ENCODE peak calls at places on chromosomes 16 and 17, in eight cellular contexts. W, S, A, M, Y, G, T and H are unnamed samples.

GRCh38 chr17:40290629-40291296 is 3.1 kb downstream of the CDC6 start:
- DNase-seq in W (no peak), S (no peak), A (peak; percentile 69), M (peak; percentile 58), Y (peak; percentile 45), G (peak; percentile 85), T (peak; percentile 97), H (no peak)

GRCh38 chr16:24516900-24517669 is 22.3 kb upstream of the RBBP6 start:
- DNase-seq in W (peak; percentile 86), S (peak; percentile 88), A (peak; percentile 90), M (peak; percentile 81), Y (peak; percentile 82), G (peak; percentile 94), T (peak; percentile 85), H (peak; percentile 68)

GRCh38 chr16:81810894-81811538 is 31.9 kb downstream of the PLCG2 start:
- DNase-seq in W (no peak), S (no peak), A (no peak), M (no peak), Y (no peak), G (no peak), T (no peak), H (no peak)

GRCh38 chr17:63029520-63029919 is 63.5 kb downstream of the TANC2 start:
- DNase-seq in W (no peak), S (no peak), A (no peak), M (no peak), Y (no peak), G (no peak), T (peak; percentile 72), H (no peak)

GRCh38 chr16:17757808-17758207 is 287.0 kb upstream of the XYLT1 start:
- DNase-seq in W (no peak), S (no peak), A (no peak), M (no peak), Y (no peak), G (no peak), T (no peak), H (no peak)

GRCh38 chr16:30876867-30877266 is 17.0 kb downstream of the BCL7C start:
- DNase-seq in W (no peak), S (no peak), A (no peak), M (no peak), Y (no peak), G (no peak), T (no peak), H (no peak)

GRCh38 chr16:77402672-77403071 is 32.2 kb downstream of the ADAMTS18 start:
- DNase-seq in W (no peak), S (no peak), A (peak; percentile 10), M (no peak), Y (peak; percentile 59), G (no peak), T (no peak), H (no peak)

GRCh38 chr16:27475561-27475960 is 73.6 kb downstream of the IL21R start:
- DNase-seq in W (no peak), S (no peak), A (no peak), M (no peak), Y (no peak), G (no peak), T (peak; percentile 95), H (no peak)

GRCh38 chr17:80104956-80105375 is 3.6 kb downstream of the GAA start:
- DNase-seq in W (no peak), S (peak; percentile 44), A (no peak), M (no peak), Y (no peak), G (no peak), T (no peak), H (no peak)

GRCh38 chr16:49598386-49599170 is 225.0 kb downstream of the C16orf78 start:
- DNase-seq in W (peak; percentile 35), S (peak; percentile 18), A (no peak), M (no peak), Y (no peak), G (no peak), T (no peak), H (no peak)

GRCh38 chr16:49596699-49597291 is 223.2 kb downstream of the C16orf78 start:
- DNase-seq in W (no peak), S (peak; percentile 28), A (no peak), M (no peak), Y (no peak), G (no peak), T (no peak), H (no peak)

GRCh38 chr16:49597796-49598195 is 224.2 kb downstream of the C16orf78 start:
- DNase-seq in W (no peak), S (peak; percentile 20), A (no peak), M (no peak), Y (no peak), G (no peak), T (no peak), H (no peak)

GRCh38 chr16:49594706-49595534 is 221.3 kb downstream of the C16orf78 start:
- DNase-seq in W (no peak), S (peak; percentile 15), A (no peak), M (no peak), Y (no peak), G (no peak), T (no peak), H (no peak)

GRCh38 chr16:49596119-49596518 is 222.5 kb downstream of the C16orf78 start:
- DNase-seq in W (no peak), S (peak; percentile 22), A (no peak), M (no peak), Y (no peak), G (no peak), T (peak; percentile 15), H (no peak)
- H3K4me3 ChIP-seq in W (peak overlapping the region; percentile 4), S (no peak overlapping the region), A (no peak overlapping the region), M (no peak overlapping the region), Y (no peak overlapping the region), G (no peak overlapping the region), T (no peak overlapping the region), H (peak overlapping the region; percentile 7)

GRCh38 chr17:44200478-44201155 is 933 bp upstream of the ATXN7L3 start:
- DNase-seq in W (no peak), S (no peak), A (peak; percentile 26), M (no peak), Y (peak; percentile 39), G (peak; percentile 41), T (no peak), H (no peak)

GRCh38 chr17:44198721-44199552 is 747 bp downstream of the ATXN7L3 start:
- DNase-seq in W (no peak), S (peak; percentile 79), A (peak; percentile 65), M (peak; percentile 49), Y (peak; percentile 59), G (peak; percentile 58), T (peak; percentile 28), H (peak; percentile 76)

GRCh38 chr17:44197107-44197506 is 2.6 kb downstream of the ATXN7L3 start:
- DNase-seq in W (no peak), S (peak; percentile 49), A (no peak), M (no peak), Y (no peak), G (no peak), T (no peak), H (no peak)

GRCh38 chr17:44199553-44200477 is at the start of gene ATXN7L3:
- DNase-seq in W (peak; percentile 100), S (peak; percentile 99), A (peak; percentile 100), M (peak; percentile 99), Y (peak; percentile 100), G (peak; percentile 99), T (peak; percentile 97), H (peak; percentile 100)

DNA sequence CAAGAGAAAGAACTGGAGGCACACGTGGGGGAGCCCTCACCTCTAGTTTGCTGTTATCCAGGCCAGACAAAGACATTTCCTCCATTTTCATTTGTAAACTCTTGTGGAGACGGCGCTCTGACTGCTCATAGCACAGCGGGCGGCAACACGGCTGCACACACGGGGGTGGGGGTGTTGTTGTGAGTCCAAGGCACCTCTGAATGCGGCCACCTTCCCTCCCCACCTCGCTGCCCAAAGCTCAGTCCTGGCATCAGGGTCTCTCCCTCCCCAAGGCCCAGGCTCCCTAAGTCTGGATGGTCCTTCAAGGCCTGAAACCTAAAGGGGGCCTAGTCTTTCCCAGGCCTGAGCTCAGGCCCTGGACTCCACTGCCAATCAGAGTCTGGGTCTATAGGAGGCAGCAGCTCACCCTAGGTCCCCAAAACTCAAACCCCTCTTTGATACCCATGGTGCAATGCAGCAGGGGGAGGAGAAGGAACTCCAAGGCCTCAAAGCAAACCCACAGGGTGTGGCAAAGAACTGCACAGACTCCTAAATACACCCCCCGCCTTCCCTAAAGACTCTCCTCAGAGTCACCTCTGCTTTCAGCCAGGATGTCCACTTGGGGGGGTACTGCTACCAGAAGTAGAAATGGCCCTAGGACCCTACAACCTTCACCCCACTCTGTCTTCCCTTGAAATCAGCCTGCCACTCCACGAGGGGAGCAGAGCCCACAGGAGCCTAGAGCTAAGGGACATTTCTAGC is 1.5 kb downstream of the ATXN7L3 start:
- DNase-seq in W (no peak), S (no peak), A (no peak), M (peak; percentile 42), Y (no peak), G (peak; percentile 62), T (peak; percentile 41), H (no peak)
- TF ChIP-seq CTCF in W (no peak), S (no peak), A (no peak), M (no peak), Y (no peak), G (no peak), T (peak; percentile 33), H (no peak)

GRCh38 chr17:48179071-48179945 is 71.7 kb downstream of the SNX11 start:
- DNase-seq in W (no peak), S (no peak), A (no peak), M (no peak), Y (no peak), G (no peak), T (no peak), H (no peak)

GRCh38 chr17:48176456-48176855 is 68.9 kb downstream of the SNX11 start:
- DNase-seq in W (no peak), S (no peak), A (no peak), M (no peak), Y (no peak), G (no peak), T (no peak), H (no peak)

GRCh38 chr17:48178327-48178726 is 70.8 kb downstream of the SNX11 start:
- DNase-seq in W (no peak), S (no peak), A (no peak), M (no peak), Y (no peak), G (no peak), T (no peak), H (no peak)

GRCh38 chr17:48175692-48176450 is 68.3 kb downstream of the SNX11 start:
- DNase-seq in W (no peak), S (no peak), A (no peak), M (no peak), Y (no peak), G (no peak), T (peak; percentile 30), H (no peak)

GRCh38 chr17:48177816-48178215 is 70.2 kb downstream of the SNX11 start:
- DNase-seq in W (no peak), S (no peak), A (peak; percentile 18), M (no peak), Y (no peak), G (no peak), T (no peak), H (no peak)
- TF ChIP-seq POLR2A in W (no peak), S (no peak), A (no peak), M (no peak), Y (no peak), G (no peak), T (no peak), H (no peak)

GRCh38 chr17:47213540-47213939 is 4.4 kb downstream of the MYL4 start:
- DNase-seq in W (peak; percentile 38), S (no peak), A (no peak), M (no peak), Y (no peak), G (no peak), T (no peak), H (no peak)
- H3K4me3 ChIP-seq in W (no peak overlapping the region), S (no peak overlapping the region), A (no peak overlapping the region), M (no peak overlapping the region), Y (no peak overlapping the region), G (no peak overlapping the region), T (no peak overlapping the region), H (no peak overlapping the region)

GRCh38 chr17:30920282-30920681 is 1.5 kb upstream of the ADAP2 start:
- DNase-seq in W (no peak), S (no peak), A (no peak), M (no peak), Y (no peak), G (no peak), T (peak; percentile 69), H (peak; percentile 61)
- TF ChIP-seq CTCF in W (no peak), S (no peak), A (no peak), M (no peak), Y (no peak), G (no peak), T (no peak), H (no peak)